ENCODE peak calls at places on chromosomes 1 and 21, in seven cellular contexts. I, P, Z, W, B, U and Q are unnamed samples. For H4K20me1, the result is how much of the 10 kb centered on the place peaks cover.

GRCh38 chr1:51044199-51044598 is 57.8 kb upstream of the C1orf185 start:
- DNase-seq in P (no peak), U (no peak), I (no peak), B (no peak), Z (no peak), W (peak), Q (no peak)

GRCh38 chr1:96722161-96722908 is 751 bp downstream of the PTBP2 start:
- DNase-seq in P (peak), Z (peak), W (peak), U (peak), B (no peak), I (peak), Q (peak)

GRCh38 chr1:2969870-2970291 is 51.4 kb upstream of the ACTRT2 start:
- DNase-seq in Z (no peak), U (no peak), I (no peak), P (no peak), W (no peak), B (no peak), Q (no peak)

GRCh38 chr1:229012823-229013222 is 258.1 kb upstream of the RAB4A start:
- DNase-seq in U (no peak), I (no peak), P (no peak), W (peak), Z (no peak), B (no peak), Q (no peak)

GRCh38 chr1:25031966-25032667 is 102.0 kb upstream of the RUNX3 start:
- DNase-seq in U (peak), B (no peak), I (peak), Z (no peak), W (peak), P (no peak), Q (no peak)

GRCh38 chr1:9061949-9062555 is 7.4 kb downstream of the SLC2A5 start:
- DNase-seq in I (no peak), P (no peak), U (no peak), B (no peak), W (peak), Z (no peak), Q (no peak)

GRCh38 chr1:87644500-87645245 is 316.0 kb downstream of the LMO4 start:
- DNase-seq in U (no peak), W (peak), B (no peak), P (peak), Z (no peak), I (peak), Q (no peak)

GRCh38 chr1:31785020-31785946 is 21.1 kb upstream of the ADGRB2 start:
- DNase-seq in I (no peak), U (no peak), P (no peak), B (no peak), Z (no peak), W (no peak), Q (no peak)

GRCh38 chr1:42176902-42177519 is 12.5 kb upstream of the GUCA2A start:
- DNase-seq in U (peak), B (no peak), W (peak), P (peak), I (peak), Z (peak), Q (peak)

GRCh38 chr1:205317311-205317917 is 4.1 kb downstream of the NUAK2 start:
- DNase-seq in W (no peak), Z (no peak), U (no peak), I (peak), P (peak), B (no peak), Q (no peak)

GRCh38 chr1:1357871-1358432 is 403 bp downstream of the MXRA8 start:
- DNase-seq in W (peak), P (peak), Z (no peak), B (no peak), U (no peak), I (no peak), Q (no peak)

GRCh38 chr1:156797212-156797871 is 19.3 kb downstream of the SH2D2A start:
- DNase-seq in Z (peak), P (peak), U (peak), I (peak), W (peak), B (peak), Q (peak)

GRCh38 chr1:172613294-172613693 is 45.6 kb upstream of the FASLG start:
- DNase-seq in P (no peak), U (no peak), B (no peak), I (peak), W (peak), Z (no peak), Q (no peak)

GRCh38 chr1:204262506-204263239 is 48.9 kb upstream of the GOLT1A start:
- DNase-seq in I (no peak), Z (no peak), P (no peak), W (no peak), B (no peak), U (no peak), Q (no peak)

GRCh38 chr21:32457360-32457840 is 44.9 kb downstream of the EVA1C start:
- DNase-seq in W (peak), U (no peak), B (peak), P (peak), I (peak), Z (peak), Q (no peak)

GRCh38 chr1:233341117-233341516 is 13.6 kb downstream of the MAP3K21 start:
- DNase-seq in I (peak), B (no peak), P (no peak), Z (no peak), U (no peak), W (no peak), Q (no peak)

GRCh38 chr1:164602480-164603093 is 43.6 kb downstream of the PBX1 start:
- DNase-seq in B (no peak), Z (peak), P (peak), U (peak), W (peak), I (peak), Q (peak)

GRCh38 chr1:63908016-63908415 is 134.2 kb downstream of the ROR1 start:
- DNase-seq in W (no peak), B (no peak), Z (peak), U (no peak), P (no peak), I (no peak), Q (no peak)

GRCh38 chr1:157087030-157087429 is 12.6 kb downstream of the ETV3L start:
- DNase-seq in B (no peak), P (no peak), Z (no peak), W (no peak), I (no peak), U (no peak), Q (no peak)

GRCh38 chr1:39398278-39399010 is 93.0 kb upstream of the BMP8A start:
- DNase-seq in U (peak), P (peak), Z (peak), B (peak), W (peak), I (peak), Q (peak)

GRCh38 chr1:164678289-164678688 is 119.3 kb downstream of the PBX1 start:
- DNase-seq in B (no peak), Z (no peak), P (no peak), U (no peak), W (peak), I (no peak), Q (no peak)

GRCh38 chr1:8297245-8297644 is 20.7 kb upstream of the SLC45A1 start:
- DNase-seq in U (no peak), I (no peak), B (no peak), P (no peak), W (no peak), Z (no peak), Q (no peak)

GRCh38 chr1:64229307-64229706 is 25.9 kb downstream of the UBE2U start:
- DNase-seq in B (no peak), I (no peak), U (no peak), P (no peak), W (no peak), Z (no peak), Q (no peak)

GRCh38 chr1:117436528-117436927 is 69.3 kb downstream of the MAN1A2 start:
- DNase-seq in U (no peak), I (no peak), W (no peak), B (no peak), Z (no peak), P (no peak), Q (no peak)

GRCh38 chr1:119253366-119253765 is 112.9 kb upstream of the WARS2 start:
- DNase-seq in B (no peak), I (peak), U (no peak), W (peak), Z (no peak), P (no peak), Q (no peak)

GRCh38 chr1:235908742-235909520 is 42.2 kb upstream of the LYST start:
- DNase-seq in P (no peak), I (peak), B (peak), U (no peak), W (peak), Z (no peak), Q (no peak)

GRCh38 chr1:46173361-46173856 is 1.5 kb upstream of the TSPAN1 start:
- DNase-seq in W (peak), U (no peak), I (no peak), B (no peak), Z (peak), P (peak), Q (no peak)

GRCh38 chr1:29050141-29050540 is 73.6 kb downstream of the TMEM200B start:
- DNase-seq in U (no peak), W (no peak), I (no peak), P (no peak), Z (no peak), B (no peak), Q (no peak)

GRCh38 chr1:13583964-13584791 is 546 bp downstream of the PDPN start:
- DNase-seq in U (no peak), W (peak), I (no peak), Z (peak), P (peak), B (no peak), Q (peak)

GRCh38 chr1:33687000-33687399 is 176.9 kb upstream of the HMGB4 start:
- DNase-seq in B (no peak), I (no peak), P (no peak), U (no peak), Z (no peak), W (no peak), Q (no peak)

GRCh38 chr1:48947761-48948537 is 171.3 kb upstream of the BEND5 start:
- DNase-seq in U (peak), B (no peak), Z (peak), W (peak), P (no peak), I (no peak), Q (no peak)

GRCh38 chr1:154479764-154480421 is 22.1 kb upstream of the TDRD10 start:
- DNase-seq in I (peak), W (peak), Z (peak), B (peak), P (peak), U (peak), Q (peak)

GRCh38 chr21:22395965-22396364 is 1397.8 kb downstream of the NCAM2 start:
- DNase-seq in Z (no peak), P (no peak), B (no peak), W (no peak), I (no peak), U (no peak), Q (no peak)

GRCh38 chr1:42736152-42736551 is 3.9 kb downstream of the CLDN19 start:
- DNase-seq in I (peak), W (peak), B (no peak), Z (peak), P (peak), U (no peak), Q (peak)

GRCh38 chr1:207077012-207077411 is 11.6 kb upstream of the C4BPB start:
- DNase-seq in Z (no peak), W (no peak), P (no peak), U (no peak), B (no peak), I (no peak), Q (no peak)

GRCh38 chr1:9687876-9688582 is 36.5 kb downstream of the PIK3CD start:
- DNase-seq in U (peak), B (no peak), W (peak), I (peak), P (peak), Z (peak), Q (peak)

GRCh38 chr1:23903754-23904153 is 9.4 kb downstream of the CNR2 start:
- DNase-seq in P (no peak), U (no peak), I (no peak), Z (peak), B (no peak), W (no peak), Q (no peak)
- TF ChIP-seq EZH2phosphoT487 in P (no peak), U (no peak), I (no peak), Z (no peak), B (no peak), W (no peak), Q (no peak)

DNA sequence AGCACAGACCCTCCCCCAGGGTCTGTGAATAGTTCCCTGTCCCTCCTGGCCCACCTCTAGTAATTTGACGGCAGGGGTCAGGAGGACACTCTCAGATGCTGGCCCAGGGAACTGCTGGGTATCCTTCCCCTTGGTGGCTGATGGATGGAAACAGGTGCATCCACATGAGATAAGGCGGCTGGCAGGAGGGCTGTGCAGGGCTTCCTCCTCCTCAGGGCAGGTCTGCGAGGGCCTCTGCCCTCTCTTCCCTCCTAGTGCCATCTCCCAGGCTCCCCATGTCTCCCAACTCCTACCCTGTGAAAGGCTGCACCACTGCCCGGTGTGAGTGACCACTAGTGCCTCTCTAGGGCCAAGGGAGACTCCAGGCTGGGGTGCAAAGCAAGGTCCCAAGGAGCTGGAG is 123.9 kb downstream of the GLIS1 start:
- DNase-seq in P (no peak), U (no peak), I (no peak), W (no peak), B (no peak), Z (no peak), Q (no peak)
- H4K20me1 ChIP-seq in P (under half), U (under half), I (under half), W (under half), B (under half), Z (under half), Q (under half)

DNA sequence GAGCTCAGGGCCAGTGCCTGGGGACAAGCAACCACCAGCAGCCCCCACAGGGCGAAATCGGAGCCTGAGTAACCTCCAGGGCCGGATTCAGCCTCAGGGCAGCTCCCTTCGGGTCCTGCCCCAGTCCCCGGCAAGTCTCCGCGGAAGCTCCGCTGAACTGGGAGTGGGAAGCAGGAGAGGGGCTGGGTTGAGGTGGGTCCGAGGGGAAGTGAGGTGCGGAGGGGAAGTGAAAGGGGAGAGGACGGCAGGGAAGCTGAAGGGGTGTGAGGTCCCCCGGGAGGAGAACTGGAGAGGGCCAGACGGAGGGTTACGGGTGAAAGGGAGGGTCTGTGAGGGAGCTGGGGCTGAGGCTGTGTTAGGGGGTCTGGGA is 560 bp downstream of the PADI2 start:
- DNase-seq in I (no peak), U (no peak), Z (peak), B (no peak), P (no peak), W (peak), Q (peak)
- TF ChIP-seq EZH2 in I (no peak), U (peak), Z (peak), B (no peak), P (peak), W (peak), Q (peak)

GRCh38 chr1:37867784-37868183 is 8.4 kb upstream of the MTF1 start:
- DNase-seq in U (no peak), Z (peak), I (no peak), P (no peak), B (no peak), W (no peak), Q (no peak)
- TF ChIP-seq EZH2phosphoT487 in U (no peak), Z (no peak), I (no peak), P (no peak), B (no peak), W (no peak), Q (no peak)